ENCODE peak calls at places on chromosomes 12 and 14, in ten cellular contexts. L, D, N, J, U, V, Z, G, H and B are unnamed samples. For H3K4me1, the result is how much of the 10 kb centered on the place peaks cover.

GRCh38 chr12:25433581-25434325 is 119.3 kb downstream of the LMNTD1 start:
- DNase-seq in J (no peak), L (no peak), N (no peak), Z (no peak), U (no peak), D (no peak), G (no peak), V (no peak), H (no peak), B (no peak)

GRCh38 chr12:131353376-131353775 is 357.5 kb upstream of the SFSWAP start:
- DNase-seq in G (no peak), J (no peak), N (no peak), Z (no peak), H (no peak), D (no peak), U (no peak), V (no peak), L (no peak), B (no peak)

GRCh38 chr12:56377310-56377988 is 14.8 kb upstream of the APOF start:
- DNase-seq in U (no peak), D (no peak), Z (peak), J (no peak), V (no peak), G (no peak), L (peak), H (no peak), N (no peak), B (no peak)

GRCh38 chr14:99755629-99756603 is 37.3 kb upstream of the EML1 start:
- DNase-seq in G (peak), V (peak), Z (no peak), N (peak), H (peak), U (peak), D (peak), J (peak), L (no peak), B (peak)

GRCh38 chr12:3427956-3428355 is 63.0 kb upstream of the PRMT8 start:
- DNase-seq in H (no peak), D (no peak), Z (no peak), V (no peak), U (no peak), L (no peak), N (no peak), J (no peak), G (no peak), B (no peak)

GRCh38 chr14:34536951-34537676 is 2.4 kb downstream of the EAPP start:
- DNase-seq in H (no peak), V (no peak), Z (no peak), D (no peak), J (no peak), U (no peak), G (no peak), N (no peak), L (no peak), B (no peak)

GRCh38 chr14:56297449-56297848 is 179.2 kb downstream of the PELI2 start:
- DNase-seq in G (no peak), L (no peak), H (no peak), V (no peak), U (no peak), D (no peak), N (no peak), J (no peak), Z (no peak), B (no peak)

GRCh38 chr12:112555621-112556233 is 137.0 kb downstream of the PTPN11 start:
- DNase-seq in Z (peak), U (no peak), V (no peak), L (no peak), N (no peak), H (no peak), G (no peak), D (no peak), J (no peak), B (no peak)

GRCh38 chr14:24259282-24260025 is 3.5 kb downstream of the TGM1 start:
- DNase-seq in Z (no peak), N (peak), G (no peak), D (no peak), V (no peak), L (no peak), U (no peak), J (peak), H (no peak), B (no peak)

GRCh38 chr12:120495723-120496352 is at the start of gene DYNLL1:
- DNase-seq in V (peak), D (peak), U (peak), L (peak), N (peak), G (peak), J (peak), Z (peak), H (peak), B (peak)

GRCh38 chr14:86942939-86943338 is 1050.0 kb downstream of the GALC start:
- DNase-seq in J (no peak), V (no peak), Z (no peak), U (no peak), N (no peak), G (no peak), D (no peak), L (no peak), H (no peak), B (no peak)

GRCh38 chr14:20857630-20858261 is 33.4 kb upstream of the RNASE3 start:
- DNase-seq in D (peak), J (peak), L (peak), G (peak), U (peak), Z (peak), N (peak), V (peak), H (peak), B (peak)

GRCh38 chr12:52280319-52280795 is 5.9 kb downstream of the KRT86 start:
- DNase-seq in D (peak), L (no peak), J (peak), V (no peak), H (peak), Z (no peak), G (peak), U (no peak), N (peak), B (peak)

GRCh38 chr12:133106253-133106652 is 23.8 kb downstream of the ZNF891 start:
- DNase-seq in U (no peak), Z (peak), G (no peak), L (no peak), V (no peak), N (no peak), D (no peak), H (no peak), J (no peak), B (no peak)

GRCh38 chr12:34404377-34405285 is 382.3 kb downstream of the ALG10 start:
- DNase-seq in V (peak), L (no peak), Z (no peak), U (peak), N (no peak), D (peak), G (peak), J (no peak), H (peak), B (peak)

GRCh38 chr12:122849352-122850047 is 14.2 kb downstream of the HIP1R start:
- DNase-seq in L (no peak), Z (no peak), D (no peak), H (no peak), G (peak), U (peak), N (peak), V (no peak), J (no peak), B (no peak)

DNA sequence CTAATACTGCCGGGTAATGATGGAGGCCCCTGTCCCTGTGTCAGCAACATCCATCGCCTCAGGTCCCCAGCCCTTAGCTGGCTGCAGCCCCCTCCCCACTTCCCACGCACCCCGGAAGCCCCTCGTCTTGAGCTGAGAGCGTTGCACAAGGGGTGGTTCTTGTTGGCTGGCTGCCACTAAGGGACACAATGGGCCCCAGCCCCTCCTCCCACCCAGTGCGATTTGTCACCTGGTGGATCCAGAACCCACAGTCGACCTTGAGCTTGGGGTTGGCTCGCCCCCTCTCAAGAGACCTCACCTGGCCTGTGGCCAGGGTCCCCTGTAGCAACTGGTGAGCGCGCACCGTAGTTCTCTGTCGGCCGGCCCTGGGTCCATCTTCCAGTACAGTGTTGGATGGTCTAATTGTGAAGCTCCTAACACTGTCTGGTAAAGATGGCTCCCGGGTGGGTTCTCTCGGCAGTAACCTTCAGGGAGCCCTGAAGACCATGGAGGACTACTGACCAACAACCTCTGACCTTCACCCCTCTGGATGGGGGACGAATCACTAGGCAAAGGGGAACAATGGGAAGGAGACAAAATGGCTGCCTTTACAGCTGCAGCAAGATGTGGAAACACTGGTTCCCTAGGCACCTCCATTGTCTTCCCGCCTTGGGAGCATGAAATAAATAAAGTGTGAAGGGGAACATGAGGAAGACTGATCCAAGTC is 6.6 kb downstream of the PHB2 start:
- DNase-seq in H (no peak), J (peak), V (no peak), D (peak), G (no peak), U (peak), L (no peak), N (peak), Z (no peak), B (no peak)
- H3K4me1 ChIP-seq in H (under half), J (half or more), V (under half), D (under half), G (under half), U (under half), L (under half), N (under half), Z (under half), B (half or more)

GRCh38 chr14:30874120-30874998 is at the start of gene COCH:
- DNase-seq in G (peak), V (peak), U (peak), N (peak), L (peak), H (no peak), Z (peak), J (peak), D (no peak), B (peak)
- H3K4me3 ChIP-seq in G (peak), V (peak), U (no peak), N (peak), L (peak), H (peak), Z (peak), J (peak), D (peak), B (peak)

GRCh38 chr14:95125156-95125555 is 32.2 kb downstream of the DICER1 start:
- DNase-seq in D (no peak), G (no peak), V (no peak), J (no peak), N (no peak), H (no peak), U (no peak), L (no peak), Z (peak), B (no peak)
- H3K4me1 ChIP-seq in D (under half), G (under half), V (under half), J (under half), N (under half), H (under half), U (under half), L (under half), Z (under half), B (under half)

DNA sequence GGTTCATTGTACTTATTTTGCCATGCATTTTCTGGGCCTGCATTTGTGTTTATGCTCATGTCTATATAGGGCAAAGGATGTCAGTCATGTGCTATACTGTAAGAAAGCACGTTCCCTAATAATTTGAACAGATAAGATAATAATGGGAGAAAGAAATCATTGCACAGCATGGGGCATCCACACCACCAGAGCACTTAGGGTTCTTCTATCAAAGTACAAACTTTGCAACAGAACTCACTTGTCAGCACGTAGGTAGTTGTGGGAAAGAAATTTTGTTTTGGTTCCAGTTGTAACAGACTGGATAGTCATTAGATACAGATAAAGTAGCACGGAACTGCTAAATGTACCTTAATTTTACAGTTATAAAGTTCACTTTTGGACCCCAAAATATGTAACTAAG is 10.1 kb downstream of the PPP1CC start:
- DNase-seq in U (no peak), L (no peak), V (no peak), D (no peak), N (no peak), H (no peak), J (no peak), Z (no peak), G (no peak), B (no peak)
- H3K4me3 ChIP-seq in U (no peak), L (no peak), V (no peak), D (no peak), N (no peak), H (no peak), J (no peak), Z (no peak), G (no peak), B (no peak)

GRCh38 chr12:111366075-111366474 is 2.8 kb downstream of the PHETA1 start:
- DNase-seq in U (no peak), V (no peak), J (no peak), G (no peak), H (no peak), L (no peak), D (no peak), N (no peak), Z (no peak), B (no peak)

GRCh38 chr12:111361717-111362576 is 6.9 kb downstream of the PHETA1 start:
- DNase-seq in L (no peak), H (no peak), J (peak), G (peak), N (peak), D (no peak), V (no peak), Z (no peak), U (no peak), B (no peak)

GRCh38 chr12:111362687-111363475 is 6.0 kb downstream of the PHETA1 start:
- DNase-seq in H (no peak), J (no peak), N (no peak), V (no peak), U (no peak), D (no peak), Z (no peak), L (no peak), G (no peak), B (no peak)

GRCh38 chr12:111361073-111361716 is 7.7 kb downstream of the PHETA1 start:
- DNase-seq in Z (no peak), H (no peak), N (no peak), G (no peak), V (no peak), D (no peak), U (no peak), L (no peak), J (no peak), B (no peak)

GRCh38 chr12:111363578-111363977 is 5.3 kb downstream of the PHETA1 start:
- DNase-seq in G (no peak), J (peak), L (no peak), V (no peak), H (no peak), N (no peak), U (no peak), D (no peak), Z (no peak), B (no peak)
- H3K4me1 ChIP-seq in G (under half), J (half or more), L (under half), V (under half), H (under half), N (under half), U (under half), D (under half), Z (under half), B (under half)